ENCODE peak calls at places on chromosomes 13 and 19, in eight cellular contexts. One of them, this sample, is unnamed.

GRCh38 chr19:38506723-38507550 is 73.4 kb downstream of the RYR1 start:
- DNase-seq in stomach: peak
- DNase-seq in heart left ventricle: peak
- DNase-seq in left lung: peak
- DNase-seq in ovary: peak
- DNase-seq in tibial artery: no peak
- DNase-seq in IMR-90: no peak
- DNase-seq in esophagus muscularis mucosa: peak
- DNase-seq in this sample: peak

GRCh38 chr19:2811221-2811722 is 8.4 kb upstream of the ZNF554 start:
- DNase-seq in ovary: no peak
- DNase-seq in heart left ventricle: no peak
- DNase-seq in tibial artery: no peak
- DNase-seq in esophagus muscularis mucosa: no peak
- DNase-seq in IMR-90: no peak
- DNase-seq in left lung: peak
- DNase-seq in stomach: no peak
- DNase-seq in this sample: peak

GRCh38 chr13:30191491-30192100 is 115.8 kb downstream of the KATNAL1 start:
- DNase-seq in left lung: no peak
- DNase-seq in IMR-90: peak
- DNase-seq in stomach: no peak
- DNase-seq in heart left ventricle: no peak
- DNase-seq in esophagus muscularis mucosa: peak
- DNase-seq in tibial artery: no peak
- DNase-seq in ovary: no peak
- DNase-seq in this sample: peak

GRCh38 chr13:54078271-54078670 is 1049.7 kb downstream of the OLFM4 start:
- DNase-seq in IMR-90: no peak
- DNase-seq in heart left ventricle: no peak
- DNase-seq in esophagus muscularis mucosa: no peak
- DNase-seq in left lung: no peak
- DNase-seq in stomach: no peak
- DNase-seq in tibial artery: no peak
- DNase-seq in ovary: no peak
- DNase-seq in this sample: no peak

GRCh38 chr13:80945328-80945727 is 604.4 kb upstream of the SPRY2 start:
- DNase-seq in esophagus muscularis mucosa: no peak
- DNase-seq in ovary: no peak
- DNase-seq in left lung: no peak
- DNase-seq in heart left ventricle: no peak
- DNase-seq in IMR-90: no peak
- DNase-seq in stomach: peak
- DNase-seq in tibial artery: no peak
- DNase-seq in this sample: no peak

GRCh38 chr13:99385940-99386339 is 78.7 kb upstream of the GPR183 start:
- DNase-seq in esophagus muscularis mucosa: no peak
- DNase-seq in IMR-90: no peak
- DNase-seq in left lung: no peak
- DNase-seq in stomach: no peak
- DNase-seq in heart left ventricle: no peak
- DNase-seq in tibial artery: no peak
- DNase-seq in ovary: no peak
- DNase-seq in this sample: no peak

GRCh38 chr13:107866666-107867623 is 348.4 kb downstream of the LIG4 start:
- DNase-seq in left lung: peak
- DNase-seq in IMR-90: peak
- DNase-seq in stomach: no peak
- DNase-seq in esophagus muscularis mucosa: no peak
- DNase-seq in ovary: no peak
- DNase-seq in tibial artery: no peak
- DNase-seq in heart left ventricle: no peak
- DNase-seq in this sample: no peak

GRCh38 chr19:19661141-19661674 is 2.3 kb downstream of the ATP13A1 start:
- DNase-seq in esophagus muscularis mucosa: no peak
- DNase-seq in stomach: no peak
- DNase-seq in heart left ventricle: no peak
- DNase-seq in left lung: peak
- DNase-seq in tibial artery: no peak
- DNase-seq in IMR-90: no peak
- DNase-seq in ovary: no peak
- DNase-seq in this sample: no peak

GRCh38 chr19:13103961-13104847 is 1.5 kb upstream of the LYL1 start:
- DNase-seq in IMR-90: no peak
- DNase-seq in ovary: peak
- DNase-seq in esophagus muscularis mucosa: no peak
- DNase-seq in left lung: peak
- DNase-seq in heart left ventricle: peak
- DNase-seq in stomach: peak
- DNase-seq in tibial artery: peak
- DNase-seq in this sample: peak

GRCh38 chr19:55487884-55488687 is at the start of gene SSC5D:
- DNase-seq in ovary: peak
- DNase-seq in stomach: no peak
- DNase-seq in IMR-90: peak
- DNase-seq in left lung: peak
- DNase-seq in tibial artery: no peak
- DNase-seq in heart left ventricle: peak
- DNase-seq in esophagus muscularis mucosa: no peak
- DNase-seq in this sample: no peak

GRCh38 chr13:73970413-73971055 is 163.7 kb downstream of the KLF12 start:
- DNase-seq in IMR-90: no peak
- DNase-seq in tibial artery: no peak
- DNase-seq in stomach: no peak
- DNase-seq in left lung: no peak
- DNase-seq in heart left ventricle: no peak
- DNase-seq in ovary: no peak
- DNase-seq in esophagus muscularis mucosa: no peak
- DNase-seq in this sample: no peak

GRCh38 chr13:39451860-39452301 is 151.1 kb downstream of the LHFPL6 start:
- DNase-seq in tibial artery: peak
- DNase-seq in heart left ventricle: peak
- DNase-seq in ovary: peak
- DNase-seq in left lung: no peak
- DNase-seq in esophagus muscularis mucosa: no peak
- DNase-seq in stomach: no peak
- DNase-seq in IMR-90: peak
- DNase-seq in this sample: no peak

GRCh38 chr19:48745208-48745995 is 1.3 kb downstream of the IZUMO1 start:
- DNase-seq in ovary: no peak
- DNase-seq in left lung: peak
- DNase-seq in tibial artery: no peak
- DNase-seq in IMR-90: peak
- DNase-seq in stomach: peak
- DNase-seq in heart left ventricle: no peak
- DNase-seq in esophagus muscularis mucosa: no peak
- DNase-seq in this sample: peak

GRCh38 chr19:1066748-1067340 is at the start of gene ARHGAP45:
- DNase-seq in IMR-90: no peak
- DNase-seq in stomach: peak
- DNase-seq in left lung: peak
- DNase-seq in heart left ventricle: peak
- DNase-seq in tibial artery: no peak
- DNase-seq in ovary: no peak
- DNase-seq in esophagus muscularis mucosa: no peak
- DNase-seq in this sample: peak

GRCh38 chr19:45607071-45608029 is 5.3 kb upstream of the GPR4 start:
- DNase-seq in ovary: peak
- DNase-seq in stomach: peak
- DNase-seq in left lung: peak
- DNase-seq in tibial artery: peak
- DNase-seq in IMR-90: peak
- DNase-seq in heart left ventricle: peak
- DNase-seq in esophagus muscularis mucosa: no peak
- DNase-seq in this sample: peak

DNA sequence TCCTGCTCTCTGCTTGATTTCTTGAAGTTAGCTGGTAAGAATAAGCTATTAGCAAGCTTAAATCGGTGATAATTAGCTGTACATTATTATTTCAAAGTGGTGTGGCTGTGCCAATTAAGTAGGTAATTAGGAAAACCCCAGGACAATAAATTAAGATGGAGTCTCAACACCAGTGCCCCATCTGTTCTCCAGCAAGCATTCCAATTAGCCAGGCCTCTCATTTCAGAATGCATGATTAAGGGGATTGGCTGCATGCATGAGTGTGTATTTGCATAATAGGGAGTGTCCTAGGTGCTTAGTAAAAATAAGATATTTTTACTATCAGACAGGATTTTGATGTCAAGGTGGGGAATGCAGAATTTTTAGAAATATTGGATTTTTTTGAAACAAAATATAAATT is 342.4 kb downstream of the GPC5 start:
- DNase-seq in IMR-90: no peak
- DNase-seq in tibial artery: no peak
- DNase-seq in ovary: no peak
- DNase-seq in stomach: no peak
- DNase-seq in heart left ventricle: no peak
- DNase-seq in left lung: no peak
- DNase-seq in esophagus muscularis mucosa: no peak
- DNase-seq in this sample: no peak
- TF ChIP-seq CTCF in IMR-90: no peak
- TF ChIP-seq CTCF in tibial artery: no peak
- TF ChIP-seq CTCF in ovary: no peak
- TF ChIP-seq CTCF in stomach: no peak
- TF ChIP-seq CTCF in heart left ventricle: no peak
- TF ChIP-seq CTCF in left lung: no peak
- TF ChIP-seq CTCF in esophagus muscularis mucosa: no peak
- TF ChIP-seq CTCF in this sample: no peak

DNA sequence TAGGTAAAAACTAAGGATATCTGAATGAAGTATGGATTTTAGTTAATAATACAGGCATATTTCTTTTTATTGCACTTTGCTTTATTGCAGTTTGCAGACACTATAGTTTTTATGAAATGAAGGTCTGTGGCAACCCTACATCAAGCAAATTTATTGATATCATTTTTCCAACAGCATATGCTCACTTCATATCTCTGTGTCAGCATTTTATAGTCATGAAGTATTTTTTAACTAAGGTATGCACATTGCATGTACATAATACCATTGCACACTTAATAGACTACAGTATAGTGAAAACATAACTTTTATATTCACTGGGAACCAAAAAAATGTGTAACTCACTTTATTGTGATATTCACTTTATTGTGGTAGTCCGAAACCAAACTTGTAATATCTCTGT is 236.3 kb downstream of the SUCLA2 start:
- DNase-seq in stomach: no peak
- DNase-seq in heart left ventricle: no peak
- DNase-seq in tibial artery: no peak
- DNase-seq in left lung: no peak
- DNase-seq in IMR-90: no peak
- DNase-seq in ovary: no peak
- DNase-seq in esophagus muscularis mucosa: no peak
- DNase-seq in this sample: no peak
- H3K27ac ChIP-seq in stomach: no peak
- H3K27ac ChIP-seq in heart left ventricle: no peak
- H3K27ac ChIP-seq in tibial artery: no peak
- H3K27ac ChIP-seq in left lung: no peak
- H3K27ac ChIP-seq in IMR-90: no peak
- H3K27ac ChIP-seq in ovary: no peak
- H3K27ac ChIP-seq in esophagus muscularis mucosa: no peak
- H3K27ac ChIP-seq in this sample: no peak

GRCh38 chr13:104773775-104774174 is 1707.6 kb upstream of the SLC10A2 start:
- DNase-seq in esophagus muscularis mucosa: no peak
- DNase-seq in heart left ventricle: no peak
- DNase-seq in stomach: no peak
- DNase-seq in left lung: no peak
- DNase-seq in tibial artery: no peak
- DNase-seq in IMR-90: peak
- DNase-seq in ovary: no peak
- DNase-seq in this sample: no peak
- TF ChIP-seq CTCF in esophagus muscularis mucosa: no peak
- TF ChIP-seq CTCF in heart left ventricle: peak
- TF ChIP-seq CTCF in stomach: peak
- TF ChIP-seq CTCF in left lung: peak
- TF ChIP-seq CTCF in tibial artery: peak
- TF ChIP-seq CTCF in IMR-90: peak
- TF ChIP-seq CTCF in ovary: no peak
- TF ChIP-seq CTCF in this sample: peak

DNA sequence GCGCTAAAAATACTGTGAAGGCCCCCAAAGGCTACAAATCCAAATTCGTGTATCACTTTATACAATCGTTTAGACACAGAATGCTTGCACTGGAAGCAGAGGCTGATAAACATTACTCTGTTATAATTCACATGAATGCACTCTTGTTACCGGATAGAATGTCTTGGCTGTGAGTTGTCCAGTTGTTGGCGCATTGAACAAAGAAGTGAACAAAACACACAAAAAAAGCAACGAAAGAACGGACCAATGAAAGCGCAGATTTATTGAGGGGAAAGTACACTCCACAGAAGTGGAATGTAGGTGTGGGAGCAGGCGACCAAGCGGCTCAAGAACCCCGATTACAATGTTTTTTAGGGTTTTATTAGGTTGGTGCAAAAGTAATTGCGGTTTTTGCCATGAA is 529 bp upstream of the ZNF418 start:
- DNase-seq in IMR-90: no peak
- DNase-seq in left lung: no peak
- DNase-seq in tibial artery: no peak
- DNase-seq in ovary: no peak
- DNase-seq in stomach: no peak
- DNase-seq in heart left ventricle: no peak
- DNase-seq in esophagus muscularis mucosa: no peak
- DNase-seq in this sample: no peak
- H3K27ac ChIP-seq in IMR-90: no peak
- H3K27ac ChIP-seq in left lung: no peak
- H3K27ac ChIP-seq in tibial artery: no peak
- H3K27ac ChIP-seq in ovary: no peak
- H3K27ac ChIP-seq in stomach: no peak
- H3K27ac ChIP-seq in heart left ventricle: no peak
- H3K27ac ChIP-seq in esophagus muscularis mucosa: no peak
- H3K27ac ChIP-seq in this sample: no peak

DNA sequence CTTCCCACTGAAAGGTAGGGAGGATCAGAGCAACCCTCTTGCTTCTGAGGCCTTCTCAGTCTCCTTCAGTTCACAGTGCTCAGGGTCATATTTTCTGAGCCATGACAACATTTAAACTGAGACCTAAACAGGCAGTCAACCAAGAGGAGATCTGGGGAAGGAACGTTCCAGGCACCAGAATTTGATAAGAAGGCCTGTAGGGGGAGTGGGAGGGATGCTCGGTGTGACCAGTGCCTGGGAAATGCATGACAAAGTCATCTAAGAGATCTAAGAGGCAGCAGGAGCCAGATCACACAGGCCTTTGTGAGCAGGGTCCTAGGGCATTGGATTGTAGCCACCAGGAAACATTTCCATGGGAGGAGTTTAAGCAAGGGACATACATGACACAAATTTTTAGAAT is 71.6 kb downstream of the SHISA2 start:
- DNase-seq in heart left ventricle: no peak
- DNase-seq in esophagus muscularis mucosa: no peak
- DNase-seq in tibial artery: no peak
- DNase-seq in left lung: no peak
- DNase-seq in stomach: no peak
- DNase-seq in IMR-90: peak
- DNase-seq in ovary: no peak
- DNase-seq in this sample: no peak
- TF ChIP-seq CTCF in heart left ventricle: no peak
- TF ChIP-seq CTCF in esophagus muscularis mucosa: no peak
- TF ChIP-seq CTCF in tibial artery: no peak
- TF ChIP-seq CTCF in left lung: no peak
- TF ChIP-seq CTCF in stomach: no peak
- TF ChIP-seq CTCF in IMR-90: no peak
- TF ChIP-seq CTCF in ovary: no peak
- TF ChIP-seq CTCF in this sample: no peak